ENCODE peak calls at places on chromosome 20, in seven cellular contexts. One of them, this sample, is unnamed.

GRCh38 chr20:50550531-50550930 is 40.3 kb downstream of the PTPN1 start:
- DNase-seq in fibroblast of the aortic adventitia: no peak
- DNase-seq in fibroblast of pulmonary artery: no peak
- DNase-seq in CD8-positive, alpha-beta memory T cell: no peak
- DNase-seq in fibroblast of lung: no peak
- DNase-seq in heart right ventricle: no peak
- DNase-seq in psoas muscle: no peak
- DNase-seq in this sample: no peak

GRCh38 chr20:22456109-22456508 is 128.3 kb downstream of the FOXA2 start:
- DNase-seq in fibroblast of the aortic adventitia: no peak
- DNase-seq in fibroblast of pulmonary artery: no peak
- DNase-seq in CD8-positive, alpha-beta memory T cell: no peak
- DNase-seq in fibroblast of lung: no peak
- DNase-seq in heart right ventricle: no peak
- DNase-seq in psoas muscle: no peak
- DNase-seq in this sample: no peak

GRCh38 chr20:38321959-38322598 is 18.1 kb downstream of the BPI start:
- DNase-seq in fibroblast of the aortic adventitia: peak; percentile 83
- DNase-seq in fibroblast of pulmonary artery: peak; percentile 80
- DNase-seq in CD8-positive, alpha-beta memory T cell: no peak
- DNase-seq in fibroblast of lung: peak; percentile 81
- DNase-seq in heart right ventricle: no peak
- DNase-seq in psoas muscle: no peak
- DNase-seq in this sample: peak; percentile 73

GRCh38 chr20:33576432-33576883 is 85.7 kb upstream of the C20orf144 start:
- DNase-seq in fibroblast of the aortic adventitia: peak; percentile 37
- DNase-seq in fibroblast of pulmonary artery: no peak
- DNase-seq in CD8-positive, alpha-beta memory T cell: no peak
- DNase-seq in fibroblast of lung: peak; percentile 20
- DNase-seq in heart right ventricle: no peak
- DNase-seq in psoas muscle: no peak
- DNase-seq in this sample: no peak

GRCh38 chr20:20614391-20614790 is 98.1 kb downstream of the RALGAPA2 start:
- DNase-seq in fibroblast of the aortic adventitia: peak; percentile 2
- DNase-seq in fibroblast of pulmonary artery: no peak
- DNase-seq in CD8-positive, alpha-beta memory T cell: no peak
- DNase-seq in fibroblast of lung: no peak
- DNase-seq in heart right ventricle: no peak
- DNase-seq in psoas muscle: no peak
- DNase-seq in this sample: no peak

GRCh38 chr20:36482044-36482473 is 59.3 kb upstream of the MYL9 start:
- DNase-seq in fibroblast of the aortic adventitia: no peak
- DNase-seq in fibroblast of pulmonary artery: no peak
- DNase-seq in CD8-positive, alpha-beta memory T cell: no peak
- DNase-seq in fibroblast of lung: no peak
- DNase-seq in heart right ventricle: peak; percentile 51
- DNase-seq in psoas muscle: peak; percentile 71
- DNase-seq in this sample: no peak

GRCh38 chr20:41174782-41175181 is 37.4 kb downstream of the PLCG1 start:
- DNase-seq in fibroblast of the aortic adventitia: no peak
- DNase-seq in fibroblast of pulmonary artery: no peak
- DNase-seq in CD8-positive, alpha-beta memory T cell: no peak
- DNase-seq in fibroblast of lung: peak; percentile 18
- DNase-seq in heart right ventricle: peak; percentile 46
- DNase-seq in psoas muscle: no peak
- DNase-seq in this sample: no peak

GRCh38 chr20:33431797-33432381 is 11.7 kb downstream of the SNTA1 start:
- DNase-seq in fibroblast of the aortic adventitia: peak; percentile 77
- DNase-seq in fibroblast of pulmonary artery: peak; percentile 31
- DNase-seq in CD8-positive, alpha-beta memory T cell: no peak
- DNase-seq in fibroblast of lung: no peak
- DNase-seq in heart right ventricle: no peak
- DNase-seq in psoas muscle: no peak
- DNase-seq in this sample: no peak

GRCh38 chr20:51634877-51635276 is 92.4 kb upstream of the NFATC2 start:
- DNase-seq in fibroblast of the aortic adventitia: no peak
- DNase-seq in fibroblast of pulmonary artery: no peak
- DNase-seq in CD8-positive, alpha-beta memory T cell: no peak
- DNase-seq in fibroblast of lung: no peak
- DNase-seq in heart right ventricle: no peak
- DNase-seq in psoas muscle: no peak
- DNase-seq in this sample: no peak

GRCh38 chr20:18164356-18164755 is 26.7 kb downstream of the KAT14 start:
- DNase-seq in fibroblast of the aortic adventitia: peak; percentile 3
- DNase-seq in fibroblast of pulmonary artery: no peak
- DNase-seq in CD8-positive, alpha-beta memory T cell: no peak
- DNase-seq in fibroblast of lung: no peak
- DNase-seq in heart right ventricle: no peak
- DNase-seq in psoas muscle: no peak
- DNase-seq in this sample: peak; percentile 23

GRCh38 chr20:13810446-13810845 is 25.6 kb downstream of the NDUFAF5 start:
- DNase-seq in fibroblast of the aortic adventitia: no peak
- DNase-seq in fibroblast of pulmonary artery: no peak
- DNase-seq in CD8-positive, alpha-beta memory T cell: no peak
- DNase-seq in fibroblast of lung: no peak
- DNase-seq in heart right ventricle: no peak
- DNase-seq in psoas muscle: no peak
- DNase-seq in this sample: no peak

GRCh38 chr20:54407446-54407845 is 67.9 kb upstream of the DOK5 start:
- DNase-seq in fibroblast of the aortic adventitia: no peak
- DNase-seq in fibroblast of pulmonary artery: no peak
- DNase-seq in CD8-positive, alpha-beta memory T cell: no peak
- DNase-seq in fibroblast of lung: no peak
- DNase-seq in heart right ventricle: no peak
- DNase-seq in psoas muscle: no peak
- DNase-seq in this sample: no peak

GRCh38 chr20:34824861-34825529 is 456 bp downstream of the NCOA6 start:
- DNase-seq in fibroblast of the aortic adventitia: peak; percentile 16
- DNase-seq in fibroblast of pulmonary artery: peak; percentile 31
- DNase-seq in CD8-positive, alpha-beta memory T cell: peak; percentile 69
- DNase-seq in fibroblast of lung: peak; percentile 32
- DNase-seq in heart right ventricle: peak; percentile 71
- DNase-seq in psoas muscle: peak; percentile 67
- DNase-seq in this sample: peak; percentile 16

GRCh38 chr20:50548396-50548795 is 38.2 kb downstream of the PTPN1 start:
- DNase-seq in fibroblast of the aortic adventitia: no peak
- DNase-seq in fibroblast of pulmonary artery: no peak
- DNase-seq in CD8-positive, alpha-beta memory T cell: no peak
- DNase-seq in fibroblast of lung: no peak
- DNase-seq in heart right ventricle: no peak
- DNase-seq in psoas muscle: no peak
- DNase-seq in this sample: no peak

GRCh38 chr20:37821691-37822655 is 81.0 kb upstream of the VSTM2L start:
- DNase-seq in fibroblast of the aortic adventitia: peak; percentile 68
- DNase-seq in fibroblast of pulmonary artery: peak; percentile 62
- DNase-seq in CD8-positive, alpha-beta memory T cell: no peak
- DNase-seq in fibroblast of lung: peak; percentile 50
- DNase-seq in heart right ventricle: no peak
- DNase-seq in psoas muscle: no peak
- DNase-seq in this sample: peak; percentile 85

GRCh38 chr20:33554914-33555420 is 65.1 kb downstream of the CBFA2T2 start:
- DNase-seq in fibroblast of the aortic adventitia: peak; percentile 93
- DNase-seq in fibroblast of pulmonary artery: peak; percentile 95
- DNase-seq in CD8-positive, alpha-beta memory T cell: peak; percentile 84
- DNase-seq in fibroblast of lung: peak; percentile 98
- DNase-seq in heart right ventricle: no peak
- DNase-seq in psoas muscle: no peak
- DNase-seq in this sample: peak; percentile 95

GRCh38 chr20:18272451-18272850 is 15.9 kb upstream of the ZNF133 start:
- DNase-seq in fibroblast of the aortic adventitia: peak; percentile 30
- DNase-seq in fibroblast of pulmonary artery: peak; percentile 31
- DNase-seq in CD8-positive, alpha-beta memory T cell: no peak
- DNase-seq in fibroblast of lung: peak; percentile 10
- DNase-seq in heart right ventricle: peak; percentile 42
- DNase-seq in psoas muscle: peak; percentile 18
- DNase-seq in this sample: peak; percentile 40

GRCh38 chr20:38453941-38454340 is 18.7 kb upstream of the RALGAPB start:
- DNase-seq in fibroblast of the aortic adventitia: no peak
- DNase-seq in fibroblast of pulmonary artery: no peak
- DNase-seq in CD8-positive, alpha-beta memory T cell: no peak
- DNase-seq in fibroblast of lung: no peak
- DNase-seq in heart right ventricle: no peak
- DNase-seq in psoas muscle: no peak
- DNase-seq in this sample: no peak

GRCh38 chr20:63320041-63320511 is 27.1 kb downstream of the COL20A1 start:
- DNase-seq in fibroblast of the aortic adventitia: no peak
- DNase-seq in fibroblast of pulmonary artery: no peak
- DNase-seq in CD8-positive, alpha-beta memory T cell: no peak
- DNase-seq in fibroblast of lung: no peak
- DNase-seq in heart right ventricle: peak; percentile 5
- DNase-seq in psoas muscle: peak; percentile 9
- DNase-seq in this sample: no peak

GRCh38 chr20:49989234-49990065 is 6.7 kb downstream of the SNAI1 start:
- DNase-seq in fibroblast of the aortic adventitia: peak; percentile 85
- DNase-seq in fibroblast of pulmonary artery: peak; percentile 88
- DNase-seq in CD8-positive, alpha-beta memory T cell: no peak
- DNase-seq in fibroblast of lung: peak; percentile 78
- DNase-seq in heart right ventricle: peak; percentile 62
- DNase-seq in psoas muscle: peak; percentile 70
- DNase-seq in this sample: peak; percentile 87

GRCh38 chr20:387520-387919 is 7.0 kb downstream of the TRIB3 start:
- DNase-seq in fibroblast of the aortic adventitia: no peak
- DNase-seq in fibroblast of pulmonary artery: no peak
- DNase-seq in CD8-positive, alpha-beta memory T cell: no peak
- DNase-seq in fibroblast of lung: no peak
- DNase-seq in heart right ventricle: no peak
- DNase-seq in psoas muscle: no peak
- DNase-seq in this sample: no peak

GRCh38 chr20:24111858-24112257 is 123.3 kb upstream of the GGTLC1 start:
- DNase-seq in fibroblast of the aortic adventitia: no peak
- DNase-seq in fibroblast of pulmonary artery: no peak
- DNase-seq in CD8-positive, alpha-beta memory T cell: no peak
- DNase-seq in fibroblast of lung: no peak
- DNase-seq in heart right ventricle: no peak
- DNase-seq in psoas muscle: no peak
- DNase-seq in this sample: no peak

GRCh38 chr20:24106801-24107158 is 118.2 kb upstream of the GGTLC1 start:
- DNase-seq in fibroblast of the aortic adventitia: no peak
- DNase-seq in fibroblast of pulmonary artery: no peak
- DNase-seq in CD8-positive, alpha-beta memory T cell: no peak
- DNase-seq in fibroblast of lung: no peak
- DNase-seq in heart right ventricle: no peak
- DNase-seq in psoas muscle: no peak
- DNase-seq in this sample: no peak

GRCh38 chr20:24106155-24106800 is 117.7 kb upstream of the GGTLC1 start:
- DNase-seq in fibroblast of the aortic adventitia: no peak
- DNase-seq in fibroblast of pulmonary artery: no peak
- DNase-seq in CD8-positive, alpha-beta memory T cell: no peak
- DNase-seq in fibroblast of lung: no peak
- DNase-seq in heart right ventricle: no peak
- DNase-seq in psoas muscle: no peak
- DNase-seq in this sample: no peak

GRCh38 chr20:24109537-24109936 is 121.0 kb upstream of the GGTLC1 start:
- DNase-seq in fibroblast of the aortic adventitia: no peak
- DNase-seq in fibroblast of pulmonary artery: no peak
- DNase-seq in CD8-positive, alpha-beta memory T cell: no peak
- DNase-seq in fibroblast of lung: no peak
- DNase-seq in heart right ventricle: no peak
- DNase-seq in psoas muscle: no peak
- DNase-seq in this sample: no peak

GRCh38 chr20:24109008-24109407 is 120.4 kb upstream of the GGTLC1 start:
- DNase-seq in fibroblast of the aortic adventitia: no peak
- DNase-seq in fibroblast of pulmonary artery: no peak
- DNase-seq in CD8-positive, alpha-beta memory T cell: no peak
- DNase-seq in fibroblast of lung: no peak
- DNase-seq in heart right ventricle: no peak
- DNase-seq in psoas muscle: no peak
- DNase-seq in this sample: no peak
- H3K4me3 ChIP-seq in fibroblast of the aortic adventitia: no peak overlapping the region
- H3K4me3 ChIP-seq in fibroblast of pulmonary artery: no peak overlapping the region
- H3K4me3 ChIP-seq in CD8-positive, alpha-beta memory T cell: peak overlapping the region; percentile 50
- H3K4me3 ChIP-seq in fibroblast of lung: no peak overlapping the region
- H3K4me3 ChIP-seq in heart right ventricle: no peak overlapping the region
- H3K4me3 ChIP-seq in psoas muscle: no peak overlapping the region
- H3K4me3 ChIP-seq in this sample: no peak overlapping the region

DNA sequence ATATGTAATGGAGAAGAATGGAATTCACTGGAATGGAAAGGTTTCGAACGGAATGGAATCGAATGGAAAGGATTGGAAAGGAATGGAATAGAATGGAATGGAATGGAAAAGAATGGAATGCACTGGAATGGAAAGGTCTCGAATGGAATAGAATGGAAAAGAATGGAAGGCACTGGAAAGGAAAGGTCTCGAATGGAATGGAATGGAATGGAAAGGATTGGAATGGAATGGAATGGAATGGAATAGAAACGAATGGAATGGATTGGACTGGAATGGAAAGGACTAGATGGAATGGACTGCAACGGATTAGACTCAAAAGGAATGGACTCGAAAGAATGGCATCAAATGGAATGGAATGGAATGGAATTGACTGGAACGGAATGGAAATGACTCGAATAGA is 20.5 kb upstream of the DEFB115 start:
- DNase-seq in fibroblast of the aortic adventitia: no peak
- DNase-seq in fibroblast of pulmonary artery: no peak
- DNase-seq in CD8-positive, alpha-beta memory T cell: no peak
- DNase-seq in fibroblast of lung: no peak
- DNase-seq in heart right ventricle: no peak
- DNase-seq in psoas muscle: no peak
- DNase-seq in this sample: no peak
- H3K4me3 ChIP-seq in fibroblast of the aortic adventitia: no peak overlapping the region
- H3K4me3 ChIP-seq in fibroblast of pulmonary artery: no peak overlapping the region
- H3K4me3 ChIP-seq in CD8-positive, alpha-beta memory T cell: no peak overlapping the region
- H3K4me3 ChIP-seq in fibroblast of lung: no peak overlapping the region
- H3K4me3 ChIP-seq in heart right ventricle: no peak overlapping the region
- H3K4me3 ChIP-seq in psoas muscle: no peak overlapping the region
- H3K4me3 ChIP-seq in this sample: no peak overlapping the region

DNA sequence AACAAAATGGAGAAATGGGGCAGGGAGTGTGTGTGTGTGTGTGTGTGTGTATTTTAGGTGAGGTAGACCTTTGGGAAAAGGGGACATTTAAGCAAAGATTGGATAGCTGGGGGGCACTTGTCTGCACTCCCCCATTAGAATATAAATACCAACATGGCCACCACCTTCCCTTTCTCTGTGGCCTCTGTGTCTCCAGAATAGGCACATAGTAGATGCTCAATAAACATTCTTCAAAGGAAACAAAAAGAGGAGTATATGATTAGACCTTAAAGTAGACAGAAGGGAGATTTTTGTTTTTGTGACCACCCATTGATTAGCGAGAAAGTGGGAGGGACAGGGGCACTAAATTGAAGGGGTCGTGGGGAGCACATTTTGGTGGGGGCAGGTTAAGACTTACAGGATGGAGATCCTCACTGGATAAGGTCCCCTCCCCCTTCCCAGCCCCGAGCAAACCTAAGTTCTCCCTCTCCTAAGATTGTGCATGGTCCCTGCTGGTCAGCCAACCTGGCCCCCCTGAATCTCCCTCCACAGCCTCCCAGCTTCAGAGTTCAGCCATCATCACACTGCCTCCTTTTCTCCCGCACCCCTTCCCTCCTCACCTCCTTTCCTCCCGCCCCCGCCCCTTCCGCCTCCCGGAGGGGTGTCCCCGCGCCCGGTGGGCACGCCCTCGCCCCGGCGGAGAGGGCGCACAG is 514 bp upstream of the TSHZ2 start:
- DNase-seq in fibroblast of the aortic adventitia: no peak
- DNase-seq in fibroblast of pulmonary artery: no peak
- DNase-seq in CD8-positive, alpha-beta memory T cell: no peak
- DNase-seq in fibroblast of lung: no peak
- DNase-seq in heart right ventricle: no peak
- DNase-seq in psoas muscle: no peak
- DNase-seq in this sample: no peak
- H3K4me3 ChIP-seq in fibroblast of the aortic adventitia: peak overlapping the region; percentile 56
- H3K4me3 ChIP-seq in fibroblast of pulmonary artery: peak overlapping the region; percentile 56
- H3K4me3 ChIP-seq in CD8-positive, alpha-beta memory T cell: peak overlapping the region; percentile 70
- H3K4me3 ChIP-seq in fibroblast of lung: no peak overlapping the region
- H3K4me3 ChIP-seq in heart right ventricle: peak overlapping the region; percentile 63
- H3K4me3 ChIP-seq in psoas muscle: peak overlapping the region; percentile 61
- H3K4me3 ChIP-seq in this sample: peak overlapping the region; percentile 56

GRCh38 chr20:15158438-15158990 is 821.1 kb upstream of the FLRT3 start:
- DNase-seq in fibroblast of the aortic adventitia: no peak
- DNase-seq in fibroblast of pulmonary artery: no peak
- DNase-seq in CD8-positive, alpha-beta memory T cell: no peak
- DNase-seq in fibroblast of lung: no peak
- DNase-seq in heart right ventricle: no peak
- DNase-seq in psoas muscle: no peak
- DNase-seq in this sample: no peak
- H3K4me3 ChIP-seq in fibroblast of the aortic adventitia: no peak overlapping the region
- H3K4me3 ChIP-seq in fibroblast of pulmonary artery: no peak overlapping the region
- H3K4me3 ChIP-seq in CD8-positive, alpha-beta memory T cell: no peak overlapping the region
- H3K4me3 ChIP-seq in fibroblast of lung: no peak overlapping the region
- H3K4me3 ChIP-seq in heart right ventricle: no peak overlapping the region
- H3K4me3 ChIP-seq in psoas muscle: no peak overlapping the region
- H3K4me3 ChIP-seq in this sample: no peak overlapping the region